ENCODE peak calls at places on chromosomes 12 and 14, in eight cellular contexts. One of them, this sample, is unnamed.

GRCh38 chr14:51441001-51441400 is 201.0 kb downstream of the TMX1 start:
- DNase-seq in NCI-H2081: no peak
- DNase-seq in Right ventricle myocardium inferior: no peak
- DNase-seq in foreskin fibroblast: peak
- DNase-seq in caudate nucleus: no peak
- DNase-seq in PC-9: peak
- DNase-seq in astrocyte of the hippocampus: no peak
- DNase-seq in fibroblast of gingiva: no peak
- DNase-seq in this sample: no peak

GRCh38 chr14:76812093-76812421 is 625 bp downstream of the ANGEL1 start:
- DNase-seq in NCI-H2081: no peak
- DNase-seq in Right ventricle myocardium inferior: no peak
- DNase-seq in foreskin fibroblast: no peak
- DNase-seq in caudate nucleus: no peak
- DNase-seq in PC-9: no peak
- DNase-seq in astrocyte of the hippocampus: peak
- DNase-seq in fibroblast of gingiva: no peak
- DNase-seq in this sample: no peak

GRCh38 chr14:59098377-59098776 is 90.1 kb upstream of the DAAM1 start:
- DNase-seq in NCI-H2081: no peak
- DNase-seq in Right ventricle myocardium inferior: no peak
- DNase-seq in foreskin fibroblast: peak
- DNase-seq in caudate nucleus: no peak
- DNase-seq in PC-9: peak
- DNase-seq in astrocyte of the hippocampus: peak
- DNase-seq in fibroblast of gingiva: peak
- DNase-seq in this sample: no peak

GRCh38 chr12:122793685-122794106 is 19.3 kb downstream of the CCDC62 start:
- DNase-seq in NCI-H2081: peak
- DNase-seq in Right ventricle myocardium inferior: no peak
- DNase-seq in foreskin fibroblast: peak
- DNase-seq in caudate nucleus: no peak
- DNase-seq in PC-9: peak
- DNase-seq in astrocyte of the hippocampus: peak
- DNase-seq in fibroblast of gingiva: peak
- DNase-seq in this sample: peak

GRCh38 chr12:49983892-49984291 is 11.1 kb downstream of the AQP6 start:
- DNase-seq in NCI-H2081: no peak
- DNase-seq in Right ventricle myocardium inferior: no peak
- DNase-seq in foreskin fibroblast: peak
- DNase-seq in caudate nucleus: no peak
- DNase-seq in PC-9: no peak
- DNase-seq in astrocyte of the hippocampus: peak
- DNase-seq in fibroblast of gingiva: peak
- DNase-seq in this sample: no peak

GRCh38 chr12:51262758-51263177 is 7.4 kb downstream of the SMAGP start:
- DNase-seq in NCI-H2081: no peak
- DNase-seq in Right ventricle myocardium inferior: no peak
- DNase-seq in foreskin fibroblast: peak
- DNase-seq in caudate nucleus: no peak
- DNase-seq in PC-9: peak
- DNase-seq in astrocyte of the hippocampus: peak
- DNase-seq in fibroblast of gingiva: peak
- DNase-seq in this sample: no peak

GRCh38 chr14:71322660-71323250 is 415.5 kb downstream of the PCNX1 start:
- DNase-seq in NCI-H2081: no peak
- DNase-seq in Right ventricle myocardium inferior: no peak
- DNase-seq in foreskin fibroblast: peak
- DNase-seq in caudate nucleus: no peak
- DNase-seq in PC-9: no peak
- DNase-seq in astrocyte of the hippocampus: peak
- DNase-seq in fibroblast of gingiva: peak
- DNase-seq in this sample: no peak

GRCh38 chr14:93972618-93973205 is 3.7 kb downstream of the ASB2 start:
- DNase-seq in NCI-H2081: no peak
- DNase-seq in Right ventricle myocardium inferior: no peak
- DNase-seq in foreskin fibroblast: no peak
- DNase-seq in caudate nucleus: no peak
- DNase-seq in PC-9: no peak
- DNase-seq in astrocyte of the hippocampus: no peak
- DNase-seq in fibroblast of gingiva: no peak
- DNase-seq in this sample: no peak

GRCh38 chr14:105092912-105093425 is 27.7 kb upstream of the GPR132 start:
- DNase-seq in NCI-H2081: peak
- DNase-seq in Right ventricle myocardium inferior: peak
- DNase-seq in foreskin fibroblast: peak
- DNase-seq in caudate nucleus: no peak
- DNase-seq in PC-9: peak
- DNase-seq in astrocyte of the hippocampus: peak
- DNase-seq in fibroblast of gingiva: peak
- DNase-seq in this sample: no peak

GRCh38 chr12:54390176-54390667 is 5.7 kb upstream of the ZNF385A start:
- DNase-seq in NCI-H2081: no peak
- DNase-seq in Right ventricle myocardium inferior: no peak
- DNase-seq in foreskin fibroblast: no peak
- DNase-seq in caudate nucleus: no peak
- DNase-seq in PC-9: no peak
- DNase-seq in astrocyte of the hippocampus: no peak
- DNase-seq in fibroblast of gingiva: no peak
- DNase-seq in this sample: no peak

GRCh38 chr14:43901950-43902349 is 605.1 kb downstream of the FSCB start:
- DNase-seq in NCI-H2081: no peak
- DNase-seq in Right ventricle myocardium inferior: no peak
- DNase-seq in foreskin fibroblast: no peak
- DNase-seq in caudate nucleus: no peak
- DNase-seq in PC-9: no peak
- DNase-seq in astrocyte of the hippocampus: no peak
- DNase-seq in fibroblast of gingiva: no peak
- DNase-seq in this sample: no peak

GRCh38 chr14:103199141-103199540 is 75.9 kb downstream of the TNFAIP2 start:
- DNase-seq in NCI-H2081: no peak
- DNase-seq in Right ventricle myocardium inferior: no peak
- DNase-seq in foreskin fibroblast: no peak
- DNase-seq in caudate nucleus: no peak
- DNase-seq in PC-9: no peak
- DNase-seq in astrocyte of the hippocampus: no peak
- DNase-seq in fibroblast of gingiva: peak
- DNase-seq in this sample: no peak

GRCh38 chr12:57793920-57794319 is 11.3 kb downstream of the TSFM start:
- DNase-seq in NCI-H2081: no peak
- DNase-seq in Right ventricle myocardium inferior: no peak
- DNase-seq in foreskin fibroblast: peak
- DNase-seq in caudate nucleus: no peak
- DNase-seq in PC-9: no peak
- DNase-seq in astrocyte of the hippocampus: peak
- DNase-seq in fibroblast of gingiva: peak
- DNase-seq in this sample: no peak

GRCh38 chr14:103121846-103122577 is 1.2 kb upstream of the TNFAIP2 start:
- DNase-seq in NCI-H2081: peak
- DNase-seq in Right ventricle myocardium inferior: peak
- DNase-seq in foreskin fibroblast: no peak
- DNase-seq in caudate nucleus: no peak
- DNase-seq in PC-9: peak
- DNase-seq in astrocyte of the hippocampus: peak
- DNase-seq in fibroblast of gingiva: peak
- DNase-seq in this sample: peak

GRCh38 chr14:61765225-61765943 is 3.2 kb downstream of the SNAPC1 start:
- DNase-seq in NCI-H2081: peak
- DNase-seq in Right ventricle myocardium inferior: no peak
- DNase-seq in foreskin fibroblast: no peak
- DNase-seq in caudate nucleus: no peak
- DNase-seq in PC-9: no peak
- DNase-seq in astrocyte of the hippocampus: no peak
- DNase-seq in fibroblast of gingiva: no peak
- DNase-seq in this sample: no peak

GRCh38 chr12:49098035-49098451 is 3.4 kb upstream of the DHH start:
- DNase-seq in NCI-H2081: peak
- DNase-seq in Right ventricle myocardium inferior: no peak
- DNase-seq in foreskin fibroblast: no peak
- DNase-seq in caudate nucleus: no peak
- DNase-seq in PC-9: no peak
- DNase-seq in astrocyte of the hippocampus: peak
- DNase-seq in fibroblast of gingiva: no peak
- DNase-seq in this sample: peak

GRCh38 chr14:74220991-74221390 is 18.3 kb upstream of the VSX2 start:
- DNase-seq in NCI-H2081: no peak
- DNase-seq in Right ventricle myocardium inferior: no peak
- DNase-seq in foreskin fibroblast: no peak
- DNase-seq in caudate nucleus: no peak
- DNase-seq in PC-9: no peak
- DNase-seq in astrocyte of the hippocampus: no peak
- DNase-seq in fibroblast of gingiva: no peak
- DNase-seq in this sample: no peak

GRCh38 chr14:67151082-67151666 is 38.1 kb upstream of the GARIN2 start:
- DNase-seq in NCI-H2081: no peak
- DNase-seq in Right ventricle myocardium inferior: no peak
- DNase-seq in foreskin fibroblast: no peak
- DNase-seq in caudate nucleus: no peak
- DNase-seq in PC-9: no peak
- DNase-seq in astrocyte of the hippocampus: peak
- DNase-seq in fibroblast of gingiva: peak
- DNase-seq in this sample: no peak

GRCh38 chr12:56040963-56041578 is 647 bp upstream of the RPS26 start:
- DNase-seq in NCI-H2081: no peak
- DNase-seq in Right ventricle myocardium inferior: no peak
- DNase-seq in foreskin fibroblast: no peak
- DNase-seq in caudate nucleus: no peak
- DNase-seq in PC-9: no peak
- DNase-seq in astrocyte of the hippocampus: no peak
- DNase-seq in fibroblast of gingiva: no peak
- DNase-seq in this sample: no peak

GRCh38 chr12:65511134-65511912 is 232.8 kb downstream of the MSRB3 start:
- DNase-seq in NCI-H2081: no peak
- DNase-seq in Right ventricle myocardium inferior: peak
- DNase-seq in foreskin fibroblast: no peak
- DNase-seq in caudate nucleus: no peak
- DNase-seq in PC-9: no peak
- DNase-seq in astrocyte of the hippocampus: peak
- DNase-seq in fibroblast of gingiva: no peak
- DNase-seq in this sample: no peak

GRCh38 chr12:105382771-105383632 is 52.5 kb downstream of the C12orf75 start:
- DNase-seq in NCI-H2081: peak
- DNase-seq in Right ventricle myocardium inferior: no peak
- DNase-seq in foreskin fibroblast: peak
- DNase-seq in caudate nucleus: no peak
- DNase-seq in PC-9: peak
- DNase-seq in astrocyte of the hippocampus: peak
- DNase-seq in fibroblast of gingiva: peak
- DNase-seq in this sample: no peak

GRCh38 chr14:34199585-34199984 is 248.7 kb upstream of the EGLN3 start:
- DNase-seq in NCI-H2081: no peak
- DNase-seq in Right ventricle myocardium inferior: no peak
- DNase-seq in foreskin fibroblast: peak
- DNase-seq in caudate nucleus: no peak
- DNase-seq in PC-9: peak
- DNase-seq in astrocyte of the hippocampus: peak
- DNase-seq in fibroblast of gingiva: no peak
- DNase-seq in this sample: no peak

GRCh38 chr14:69612014-69612758 is 790 bp downstream of the SUSD6 start:
- DNase-seq in NCI-H2081: no peak
- DNase-seq in Right ventricle myocardium inferior: peak
- DNase-seq in foreskin fibroblast: peak
- DNase-seq in caudate nucleus: no peak
- DNase-seq in PC-9: peak
- DNase-seq in astrocyte of the hippocampus: peak
- DNase-seq in fibroblast of gingiva: peak
- DNase-seq in this sample: peak

GRCh38 chr14:90061849-90062794 is at the start of gene KCNK13:
- DNase-seq in NCI-H2081: peak
- DNase-seq in Right ventricle myocardium inferior: peak
- DNase-seq in foreskin fibroblast: peak
- DNase-seq in caudate nucleus: no peak
- DNase-seq in PC-9: no peak
- DNase-seq in astrocyte of the hippocampus: peak
- DNase-seq in fibroblast of gingiva: no peak
- DNase-seq in this sample: no peak

GRCh38 chr12:3631272-3631637 is 121.7 kb downstream of the CRACR2A start:
- DNase-seq in NCI-H2081: no peak
- DNase-seq in Right ventricle myocardium inferior: no peak
- DNase-seq in foreskin fibroblast: no peak
- DNase-seq in caudate nucleus: no peak
- DNase-seq in PC-9: no peak
- DNase-seq in astrocyte of the hippocampus: no peak
- DNase-seq in fibroblast of gingiva: no peak
- DNase-seq in this sample: no peak

GRCh38 chr12:3077572-3078081 is 448 bp downstream of the TSPAN9 start:
- DNase-seq in NCI-H2081: no peak
- DNase-seq in Right ventricle myocardium inferior: no peak
- DNase-seq in foreskin fibroblast: peak
- DNase-seq in caudate nucleus: no peak
- DNase-seq in PC-9: peak
- DNase-seq in astrocyte of the hippocampus: peak
- DNase-seq in fibroblast of gingiva: peak
- DNase-seq in this sample: no peak

GRCh38 chr14:49218436-49219092 is 367.6 kb downstream of the RPS29 start:
- DNase-seq in NCI-H2081: no peak
- DNase-seq in Right ventricle myocardium inferior: no peak
- DNase-seq in foreskin fibroblast: no peak
- DNase-seq in caudate nucleus: no peak
- DNase-seq in PC-9: no peak
- DNase-seq in astrocyte of the hippocampus: peak
- DNase-seq in fibroblast of gingiva: peak
- DNase-seq in this sample: no peak

GRCh38 chr12:1810201-1810930 is 10.0 kb upstream of the LRTM2 start:
- DNase-seq in NCI-H2081: no peak
- DNase-seq in Right ventricle myocardium inferior: no peak
- DNase-seq in foreskin fibroblast: no peak
- DNase-seq in caudate nucleus: no peak
- DNase-seq in PC-9: no peak
- DNase-seq in astrocyte of the hippocampus: peak
- DNase-seq in fibroblast of gingiva: no peak
- DNase-seq in this sample: no peak

GRCh38 chr12:105493091-105493615 is 162.7 kb downstream of the C12orf75 start:
- DNase-seq in NCI-H2081: no peak
- DNase-seq in Right ventricle myocardium inferior: no peak
- DNase-seq in foreskin fibroblast: no peak
- DNase-seq in caudate nucleus: no peak
- DNase-seq in PC-9: no peak
- DNase-seq in astrocyte of the hippocampus: peak
- DNase-seq in fibroblast of gingiva: no peak
- DNase-seq in this sample: no peak

GRCh38 chr14:34161351-34162169 is 210.7 kb upstream of the EGLN3 start:
- DNase-seq in NCI-H2081: no peak
- DNase-seq in Right ventricle myocardium inferior: no peak
- DNase-seq in foreskin fibroblast: no peak
- DNase-seq in caudate nucleus: no peak
- DNase-seq in PC-9: peak
- DNase-seq in astrocyte of the hippocampus: no peak
- DNase-seq in fibroblast of gingiva: no peak
- DNase-seq in this sample: no peak

GRCh38 chr14:103384450-103385152 is 614 bp upstream of the MARK3 start:
- DNase-seq in NCI-H2081: no peak
- DNase-seq in Right ventricle myocardium inferior: no peak
- DNase-seq in foreskin fibroblast: no peak
- DNase-seq in caudate nucleus: no peak
- DNase-seq in PC-9: no peak
- DNase-seq in astrocyte of the hippocampus: no peak
- DNase-seq in fibroblast of gingiva: no peak
- DNase-seq in this sample: no peak

GRCh38 chr14:20986811-20987210 is 3.0 kb upstream of the METTL17 start:
- DNase-seq in NCI-H2081: no peak
- DNase-seq in Right ventricle myocardium inferior: no peak
- DNase-seq in foreskin fibroblast: peak
- DNase-seq in caudate nucleus: no peak
- DNase-seq in PC-9: peak
- DNase-seq in astrocyte of the hippocampus: peak
- DNase-seq in fibroblast of gingiva: peak
- DNase-seq in this sample: no peak

GRCh38 chr12:69569236-69569635 is 16.0 kb upstream of the CCT2 start:
- DNase-seq in NCI-H2081: no peak
- DNase-seq in Right ventricle myocardium inferior: no peak
- DNase-seq in foreskin fibroblast: peak
- DNase-seq in caudate nucleus: no peak
- DNase-seq in PC-9: no peak
- DNase-seq in astrocyte of the hippocampus: peak
- DNase-seq in fibroblast of gingiva: no peak
- DNase-seq in this sample: no peak

This sample was measured in C1 segment of cervical spinal cord.